ENCODE peak calls at places on chromosomes 1 and 21, in five cellular contexts. Y, Q, X, L and N are unnamed samples.

GRCh38 chr1:40384887-40385286 is 11.4 kb downstream of the SMAP2 start:
- DNase-seq in Q (no peak), X (no peak), L (no peak), Y (no peak), N (no peak)

GRCh38 chr1:41805771-41806471 is 112.8 kb downstream of the HIVEP3 start:
- DNase-seq in Y (no peak), Q (no peak), L (no peak), X (no peak), N (no peak)

GRCh38 chr1:234950598-234950997 is 178.0 kb downstream of the TOMM20 start:
- DNase-seq in Y (no peak), L (no peak), X (no peak), Q (no peak), N (no peak)

GRCh38 chr1:74161494-74161893 is 36.5 kb downstream of the LRRIQ3 start:
- DNase-seq in Y (no peak), L (no peak), X (no peak), Q (no peak), N (no peak)

GRCh38 chr1:8460132-8460544 is 142.2 kb downstream of the SLC45A1 start:
- DNase-seq in X (no peak), L (no peak), Y (no peak), Q (no peak), N (no peak)

GRCh38 chr1:14181191-14181793 is 417.2 kb upstream of the KAZN start:
- DNase-seq in Q (no peak), L (no peak), Y (no peak), X (no peak), N (no peak)

GRCh38 chr21:24076179-24076578 is 1531.1 kb downstream of the MRPL39 start:
- DNase-seq in Q (no peak), L (no peak), X (no peak), Y (no peak), N (no peak)

GRCh38 chr1:156550346-156550745 is 22.0 kb downstream of the IQGAP3 start:
- DNase-seq in X (no peak), L (no peak), Q (no peak), Y (no peak), N (no peak)

GRCh38 chr1:185541861-185542260 is 192.3 kb upstream of the HMCN1 start:
- DNase-seq in Y (no peak), X (no peak), L (no peak), Q (no peak), N (no peak)

GRCh38 chr1:223765036-223765718 is 52.8 kb downstream of the CAPN2 start:
- DNase-seq in Q (no peak), X (no peak), Y (peak; percentile 57), L (no peak), N (no peak)

GRCh38 chr21:32524010-32524719 is 61.2 kb downstream of the TCP10L start:
- DNase-seq in X (peak; percentile 87), Y (no peak), L (no peak), Q (peak; percentile 63), N (peak; percentile 60)

GRCh38 chr1:56491441-56491840 is 87.9 kb downstream of the PLPP3 start:
- DNase-seq in Y (no peak), Q (no peak), X (no peak), L (no peak), N (no peak)

GRCh38 chr1:87367549-87367948 is 38.9 kb downstream of the LMO4 start:
- DNase-seq in L (no peak), Q (no peak), Y (no peak), X (no peak), N (no peak)

GRCh38 chr1:19220080-19220846 is 10.2 kb upstream of the UBR4 start:
- DNase-seq in X (peak; percentile 5), L (no peak), Q (no peak), Y (no peak), N (no peak)

GRCh38 chr21:45534591-45535331 is 7.5 kb downstream of the SLC19A1 start:
- DNase-seq in Q (peak; percentile 14), L (no peak), X (peak; percentile 84), Y (peak; percentile 84), N (no peak)
- TF ChIP-seq POLR2A in Q (no peak), L (no peak), X (no peak), Y (peak; percentile 17), N (no peak)

DNA sequence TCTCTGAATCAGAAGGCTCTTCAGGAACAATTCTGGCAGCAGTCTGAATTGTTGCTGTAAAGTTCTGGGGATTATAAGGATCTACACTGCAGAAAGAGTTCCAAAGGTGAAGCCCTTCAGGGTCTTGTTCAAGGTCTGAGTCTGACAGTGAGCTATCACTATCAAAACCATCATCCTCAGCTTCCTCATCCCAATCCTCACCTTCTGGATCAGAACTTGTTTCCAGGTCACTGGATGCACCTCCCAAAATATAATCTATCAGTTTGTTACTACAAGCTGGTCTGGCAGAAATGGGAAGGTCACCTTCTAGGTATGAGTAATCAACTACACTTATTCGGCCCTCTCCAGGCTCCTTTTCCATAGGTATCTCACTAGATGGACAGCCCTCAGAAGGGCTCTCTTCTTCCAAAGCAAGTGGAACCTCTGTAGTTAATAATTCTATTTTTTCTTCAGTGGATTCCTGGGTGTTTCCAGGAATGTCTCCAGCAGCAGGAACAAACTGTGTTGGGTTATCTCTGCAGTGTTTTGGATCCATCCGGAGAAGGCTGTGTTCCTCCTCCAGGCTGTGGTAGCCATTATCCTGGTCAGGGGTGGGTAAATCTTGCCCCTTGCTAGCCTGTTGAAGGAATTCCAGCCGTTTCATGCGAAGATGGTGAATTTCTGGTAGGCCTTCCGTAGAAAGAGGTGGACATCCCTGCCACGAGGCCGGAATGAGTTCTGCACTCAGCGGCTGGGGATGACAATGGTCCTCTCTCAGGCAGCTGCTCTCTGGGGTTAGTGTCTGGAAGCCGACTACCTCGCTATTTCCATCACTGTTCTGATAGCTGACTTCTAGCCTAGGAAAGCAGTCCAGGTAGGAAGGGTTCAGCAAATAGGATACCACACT is 1.5 kb downstream of the PPP1R15B start:
- DNase-seq in Y (no peak), L (no peak), Q (no peak), X (no peak), N (no peak)
- TF ChIP-seq POLR2A in Y (no peak), L (no peak), Q (no peak), X (no peak), N (no peak)

GRCh38 chr1:150022357-150022756 is 11.8 kb upstream of the OTUD7B start:
- DNase-seq in L (no peak), Q (no peak), Y (no peak), X (no peak), N (no peak)

GRCh38 chr1:150018165-150018564 is 7.6 kb upstream of the OTUD7B start:
- DNase-seq in X (no peak), L (no peak), Q (no peak), Y (no peak), N (no peak)

GRCh38 chr1:150020711-150021110 is 10.2 kb upstream of the OTUD7B start:
- DNase-seq in L (no peak), X (no peak), Y (no peak), Q (no peak), N (no peak)

GRCh38 chr1:150024156-150024555 is 13.6 kb upstream of the OTUD7B start:
- DNase-seq in Y (no peak), X (no peak), Q (no peak), L (no peak), N (no peak)

DNA sequence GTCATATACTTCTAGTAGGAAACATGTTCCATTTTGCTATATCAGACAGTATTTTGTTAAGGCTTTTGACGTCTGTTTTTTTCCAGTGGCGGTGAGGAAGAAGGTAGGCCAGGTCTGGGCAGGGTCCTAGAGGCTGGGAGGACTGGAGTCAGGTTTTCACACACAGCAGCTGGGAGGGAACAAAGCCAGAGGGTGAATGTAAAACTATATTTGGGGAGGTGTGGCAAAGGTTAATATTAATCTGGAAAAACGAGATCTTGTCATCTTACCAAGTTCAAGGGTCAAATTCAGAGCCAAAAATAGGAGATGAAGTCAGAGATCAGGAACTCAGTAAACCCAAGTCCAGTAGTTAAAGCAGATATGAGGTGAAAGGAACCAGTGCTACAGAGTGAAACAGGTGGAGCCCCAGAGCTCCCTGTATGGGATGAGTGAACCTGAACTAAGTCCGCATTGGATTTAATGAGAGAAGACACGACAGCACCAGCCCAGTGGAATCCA is 10.7 kb upstream of the OTUD7B start:
- DNase-seq in Q (no peak), X (no peak), Y (no peak), L (no peak), N (no peak)
- TF ChIP-seq POLR2A in Q (no peak), X (no peak), Y (no peak), L (no peak), N (no peak)

DNA sequence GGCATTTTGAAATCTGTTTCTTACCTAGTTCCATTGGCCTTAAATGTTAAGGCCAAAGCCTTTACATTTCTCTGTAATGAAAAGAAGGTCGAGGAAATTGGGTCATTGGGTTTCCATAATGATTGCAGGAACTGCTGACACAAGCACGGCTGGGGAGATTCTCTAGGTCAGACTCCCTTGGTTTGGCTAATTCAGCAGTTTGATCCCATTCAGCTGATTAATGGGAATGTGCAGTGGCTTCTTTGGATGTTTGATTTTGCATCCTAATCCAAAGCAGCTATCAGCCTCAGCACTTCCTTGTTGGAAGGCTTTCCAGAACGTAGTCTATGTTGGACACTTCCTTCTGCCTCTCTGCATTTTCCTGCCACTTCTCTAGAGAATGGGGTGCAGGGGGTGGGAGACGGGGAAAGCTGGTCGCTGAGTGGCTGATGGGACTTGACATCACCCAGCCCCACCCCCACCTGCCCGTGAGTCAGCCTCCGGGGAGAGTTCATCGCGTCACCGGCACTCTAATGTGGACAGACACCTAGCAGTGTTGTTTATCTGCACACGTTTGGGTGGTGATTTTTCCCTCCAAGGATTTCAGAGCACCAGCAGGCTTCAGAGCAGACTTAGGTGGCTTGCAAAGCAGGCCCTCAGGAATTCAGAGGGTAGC is 5.4 kb downstream of the PSEN2 start:
- DNase-seq in L (peak; percentile 48), X (peak; percentile 67), Y (peak; percentile 41), Q (peak; percentile 39), N (peak; percentile 81)
- TF ChIP-seq POLR2A in L (no peak), X (no peak), Y (peak; percentile 16), Q (no peak), N (no peak)

DNA sequence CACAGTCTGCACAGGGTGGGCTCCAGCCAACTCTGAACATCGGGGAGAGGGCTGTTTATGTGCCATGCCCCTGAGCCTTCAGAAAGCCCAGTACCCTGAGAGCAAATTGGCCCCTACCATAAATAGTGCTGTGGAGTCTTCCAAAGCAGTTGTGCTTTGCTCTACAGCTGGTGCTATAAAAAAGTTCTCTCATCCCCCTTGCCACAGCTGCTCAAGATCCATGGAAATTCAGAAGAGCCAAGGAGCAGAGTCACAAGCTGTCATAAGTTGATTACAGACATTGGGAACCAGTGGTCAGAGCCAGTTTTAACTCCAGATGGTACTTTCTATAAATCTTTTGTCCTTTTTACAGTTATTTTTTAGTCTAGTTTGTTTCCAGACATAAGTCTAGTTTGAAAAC is 85.7 kb upstream of the CLDN14 start:
- DNase-seq in L (no peak), Q (no peak), X (no peak), Y (no peak), N (no peak)
- TF ChIP-seq POLR2A in L (no peak), Q (no peak), X (no peak), Y (no peak), N (no peak)

GRCh38 chr1:244836135-244836521 is 670 bp downstream of the COX20 start:
- DNase-seq in L (no peak), Y (no peak), Q (no peak), X (no peak), N (peak; percentile 25)
- TF ChIP-seq POLR2A in L (no peak), Y (no peak), Q (no peak), X (no peak), N (no peak)